ENCODE peak calls at places on chromosomes 7 and 10, in seven cellular contexts. W is endothelial cell of umbilical vein, V is HepG2, R is A549, H is K562, C is HCT116, E is SK-N-SH. M is an unnamed sample.

GRCh38 chr7:99092064-99092720 is 51.7 kb downstream of the SMURF1 start:
- DNase-seq in W (no peak), V (peak), R (no peak), H (no peak), C (no peak), E (no peak), M (no peak)

GRCh38 chr10:3906511-3907111 is 121.6 kb upstream of the KLF6 start:
- DNase-seq in W (no peak), V (peak), R (no peak), H (no peak), C (no peak), E (no peak), M (no peak)

GRCh38 chr7:123797673-123798526 is 47.1 kb upstream of the HYAL4 start:
- DNase-seq in W (peak), V (peak), R (peak), H (no peak), C (peak), E (peak), M (peak)

GRCh38 chr7:95180-95862 is 97.0 kb upstream of the FAM20C start:
- DNase-seq in W (no peak), V (no peak), R (no peak), H (no peak), C (no peak), E (no peak), M (no peak)

GRCh38 chr10:68499544-68499943 is 27.8 kb upstream of the DNA2 start:
- DNase-seq in W (no peak), V (no peak), R (no peak), H (no peak), C (no peak), E (no peak), M (no peak)

GRCh38 chr7:6385110-6385792 is 62.5 kb downstream of the DAGLB start:
- DNase-seq in W (peak), V (peak), R (peak), H (no peak), C (peak), E (no peak), M (no peak)

GRCh38 chr10:78614267-78614666 is 454.5 kb upstream of the ZMIZ1 start:
- DNase-seq in W (no peak), V (no peak), R (no peak), H (no peak), C (no peak), E (no peak), M (no peak)

GRCh38 chr10:44396671-44397191 is 11.8 kb upstream of the CXCL12 start:
- DNase-seq in W (no peak), V (no peak), R (no peak), H (no peak), C (no peak), E (no peak), M (no peak)

GRCh38 chr10:62501547-62501946 is 127.4 kb downstream of the ZNF365 start:
- DNase-seq in W (no peak), V (no peak), R (no peak), H (no peak), C (no peak), E (no peak), M (peak)

DNA sequence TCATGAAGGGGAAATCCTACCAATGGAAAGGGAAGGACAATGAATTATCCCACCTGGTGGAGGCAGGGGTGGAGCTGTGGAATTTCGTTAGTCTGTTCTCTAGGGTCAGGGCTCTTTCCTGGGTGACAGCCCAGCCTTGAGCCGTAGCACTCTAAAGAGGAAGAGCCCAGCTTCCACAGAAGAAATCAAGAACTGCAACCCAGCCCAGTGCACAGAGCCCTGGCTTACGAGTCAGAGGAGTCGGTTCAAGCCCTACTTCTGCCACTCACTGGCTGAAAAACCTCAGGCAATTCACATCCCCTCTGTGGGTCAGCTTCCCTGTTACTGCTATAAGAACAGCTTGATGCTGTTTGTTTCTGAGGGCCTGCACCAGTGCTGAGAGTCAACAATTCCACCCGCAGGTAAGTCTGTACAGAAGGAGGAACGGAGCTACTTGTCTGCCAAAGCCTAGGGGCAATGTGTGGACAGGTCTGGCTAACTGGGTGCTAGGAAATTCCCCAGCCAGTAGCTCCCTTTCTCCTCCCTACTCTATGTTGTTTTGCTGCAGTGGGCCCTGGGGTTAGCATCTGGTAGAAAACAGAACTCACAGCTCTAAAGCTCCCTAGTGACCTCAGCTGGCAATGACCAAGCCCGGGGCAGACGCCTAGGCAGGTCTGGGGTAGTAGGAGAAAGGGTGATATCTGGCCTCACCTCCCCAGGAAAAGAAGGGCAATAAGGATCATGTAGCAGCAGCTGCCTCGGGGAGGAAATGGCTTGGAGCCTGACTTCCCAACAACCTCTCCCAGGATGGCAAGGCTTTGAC is 3.3 kb downstream of the AVPI1 start:
- DNase-seq in W (peak), V (no peak), R (peak), H (no peak), C (no peak), E (peak), M (peak)
- TF ChIP-seq MAX in W (no peak), V (no peak), R (no peak), H (no peak), C (no peak), E (no peak), M (no peak)

GRCh38 chr10:5549462-5550249 is 24.9 kb downstream of the CALML3 start:
- DNase-seq in W (no peak), V (no peak), R (no peak), H (no peak), C (no peak), E (no peak), M (no peak)

GRCh38 chr10:5546891-5547683 is 22.3 kb downstream of the CALML3 start:
- DNase-seq in W (peak), V (peak), R (peak), H (no peak), C (peak), E (no peak), M (no peak)

GRCh38 chr10:5545778-5546710 is 21.3 kb downstream of the CALML3 start:
- DNase-seq in W (peak), V (no peak), R (peak), H (peak), C (no peak), E (no peak), M (no peak)

GRCh38 chr10:5547684-5547933 is 22.8 kb downstream of the CALML3 start:
- DNase-seq in W (peak), V (no peak), R (no peak), H (no peak), C (no peak), E (no peak), M (no peak)

GRCh38 chr10:5547934-5548660 is 23.3 kb downstream of the CALML3 start:
- DNase-seq in W (peak), V (peak), R (peak), H (no peak), C (peak), E (no peak), M (no peak)
- TF ChIP-seq MAX in W (no peak), V (no peak), R (no peak), H (no peak), C (no peak), E (no peak), M (no peak)

GRCh38 chr7:32206488-32206887 is 136.3 kb upstream of the PDE1C start:
- DNase-seq in W (no peak), V (no peak), R (no peak), H (no peak), C (no peak), E (no peak), M (no peak)

GRCh38 chr7:32212321-32212720 is 142.1 kb upstream of the PDE1C start:
- DNase-seq in W (no peak), V (no peak), R (no peak), H (no peak), C (no peak), E (no peak), M (no peak)

GRCh38 chr7:32204361-32205018 is 134.3 kb upstream of the PDE1C start:
- DNase-seq in W (peak), V (peak), R (peak), H (no peak), C (peak), E (peak), M (peak)

DNA sequence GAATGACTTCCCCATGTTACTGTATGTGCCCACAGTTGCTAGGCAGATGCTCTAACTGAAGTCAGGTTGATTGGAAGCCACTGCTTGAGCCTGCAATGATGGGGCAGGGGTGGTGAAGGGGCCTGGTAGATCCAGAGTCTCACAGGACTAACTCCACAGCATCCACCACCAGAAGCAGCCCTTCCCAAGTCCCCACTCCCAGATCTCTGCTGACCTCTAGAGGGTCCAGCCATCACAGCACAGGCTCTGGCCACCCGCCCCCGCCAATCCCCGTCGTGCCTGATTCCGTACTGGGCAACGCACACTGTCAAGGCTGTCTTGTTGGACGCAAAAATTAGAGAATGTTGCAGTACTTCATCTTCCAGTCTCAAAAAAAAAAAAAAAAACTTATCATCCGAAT is 136.8 kb upstream of the PDE1C start:
- DNase-seq in W (peak), V (peak), R (peak), H (peak), C (no peak), E (peak), M (peak)
- TF ChIP-seq MAX in W (no peak), V (no peak), R (no peak), H (no peak), C (no peak), E (no peak), M (no peak)

GRCh38 chr10:28149760-28150159 is 150.9 kb upstream of the ODAD2 start:
- DNase-seq in W (no peak), V (no peak), R (no peak), H (no peak), C (no peak), E (no peak), M (no peak)

GRCh38 chr10:28151636-28152035 is 151.2 kb downstream of the MPP7 start:
- DNase-seq in W (no peak), V (no peak), R (no peak), H (no peak), C (no peak), E (no peak), M (no peak)

GRCh38 chr10:28147706-28148105 is 148.8 kb upstream of the ODAD2 start:
- DNase-seq in W (no peak), V (no peak), R (no peak), H (no peak), C (no peak), E (no peak), M (no peak)
- TF ChIP-seq MAX in W (no peak), V (no peak), R (no peak), H (no peak), C (no peak), E (no peak), M (no peak)

GRCh38 chr10:11631890-11632587 is 20.6 kb upstream of the USP6NL start:
- DNase-seq in W (no peak), V (no peak), R (no peak), H (no peak), C (no peak), E (no peak), M (no peak)
- TF ChIP-seq MAX in W (no peak), V (no peak), R (no peak), H (no peak), C (no peak), E (no peak), M (no peak)

DNA sequence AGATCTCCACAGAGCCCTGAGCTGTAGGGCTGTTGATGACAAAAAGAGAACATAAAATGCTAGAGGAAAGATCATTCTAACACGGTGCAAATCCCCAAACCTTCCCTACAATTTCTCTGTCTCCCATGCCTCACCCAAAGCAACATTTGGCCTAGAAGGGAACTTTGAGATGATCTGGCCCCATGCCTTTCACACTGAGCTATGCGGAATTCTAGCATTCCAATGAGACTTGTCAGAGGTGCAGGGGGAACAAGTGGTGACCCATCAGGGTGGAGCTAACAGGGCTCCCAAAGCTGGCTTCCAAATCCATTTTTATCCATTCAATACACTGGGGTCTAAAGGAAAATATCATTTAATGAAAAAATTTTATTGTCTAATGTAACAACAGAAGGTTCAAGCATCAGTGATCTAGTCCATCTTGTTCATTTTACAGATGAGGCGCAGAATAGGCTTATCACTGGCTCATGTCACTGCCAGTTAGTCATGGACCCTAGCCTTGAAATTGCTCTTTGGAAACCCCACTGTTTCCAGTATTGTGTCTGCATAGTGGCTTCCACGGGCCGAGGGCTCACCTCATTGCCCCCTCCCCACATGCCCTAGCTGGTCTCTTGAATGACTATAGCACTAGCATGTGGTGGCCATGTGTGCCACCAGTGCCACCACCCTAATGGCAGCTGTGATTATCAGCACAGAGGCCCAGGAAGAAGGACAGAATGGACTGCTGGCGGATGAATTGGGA is 1001.0 kb downstream of the LRMDA start:
- DNase-seq in W (no peak), V (no peak), R (no peak), H (no peak), C (no peak), E (peak), M (no peak)
- TF ChIP-seq MAX in W (no peak), V (no peak), R (no peak), H (no peak), C (no peak), E (no peak), M (no peak)

DNA sequence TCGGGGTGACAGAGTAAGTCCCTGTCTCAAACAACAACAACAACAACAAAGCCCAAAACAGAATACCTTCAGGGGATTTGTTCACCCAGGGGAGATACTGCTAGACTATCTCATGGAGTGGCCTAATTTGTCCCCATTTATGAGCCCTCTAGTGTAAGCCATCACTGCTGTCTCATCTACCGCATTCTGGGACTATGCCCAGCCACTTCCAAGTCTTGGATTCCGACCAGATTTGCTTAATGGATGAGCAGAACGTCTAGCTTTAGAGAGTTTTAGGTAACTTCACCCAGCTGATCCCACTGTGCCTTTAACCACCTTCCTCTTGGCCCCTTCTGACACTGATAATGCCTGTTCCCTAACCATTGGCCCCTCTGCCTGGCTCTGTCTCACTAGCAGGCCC is 47.1 kb downstream of the PAPSS2 start:
- DNase-seq in W (no peak), V (no peak), R (no peak), H (no peak), C (no peak), E (no peak), M (no peak)
- TF ChIP-seq MAX in W (no peak), V (no peak), R (no peak), H (no peak), C (no peak), E (no peak), M (no peak)

DNA sequence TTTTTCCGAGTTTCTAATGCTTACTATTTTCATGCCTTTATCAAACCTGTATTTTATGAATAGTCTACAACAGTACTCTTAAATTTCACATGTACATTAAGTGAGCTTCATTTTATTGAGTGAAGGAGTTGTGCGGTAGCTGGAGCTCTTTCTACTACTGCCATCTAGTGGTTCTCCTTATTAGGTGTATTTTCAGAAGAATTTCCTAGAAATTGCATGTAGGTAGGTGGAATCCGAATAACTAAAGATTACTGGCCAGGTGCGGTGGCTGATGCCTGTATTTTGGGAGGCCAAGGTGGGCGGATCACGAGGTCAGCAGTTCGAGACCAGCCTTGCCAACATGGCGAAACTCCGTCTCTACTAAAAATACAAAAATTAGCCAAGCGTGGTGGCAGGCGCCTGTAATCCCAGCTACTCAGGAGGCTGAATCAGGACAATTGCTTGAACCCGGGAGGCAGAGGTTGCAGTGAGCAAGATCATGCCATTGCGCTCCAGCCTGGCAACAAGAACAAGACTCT is 38.3 kb downstream of the LRRC72 start:
- DNase-seq in W (peak), V (peak), R (peak), H (peak), C (peak), E (peak), M (peak)
- TF ChIP-seq MAX in W (no peak), V (no peak), R (no peak), H (no peak), C (no peak), E (no peak), M (no peak)

M was measured in NB4.